ENCODE peak calls at places on chromosomes 3 and 15, in six cellular contexts. S, Q, N, B, W and C are unnamed samples.

GRCh38 chr3:128969993-128970740 is 23.7 kb downstream of the CFAP92 start:
- DNase-seq in S (peak; percentile 40), Q (peak; percentile 75), N (peak; percentile 54), B (peak; percentile 67), W (peak; percentile 37), C (peak; percentile 15)

GRCh38 chr3:197854596-197855343 is 63.7 kb downstream of the LRCH3 start:
- DNase-seq in S (peak; percentile 98), Q (peak; percentile 47), N (no peak), B (no peak), W (peak; percentile 32), C (peak; percentile 97)

GRCh38 chr15:99407716-99408115 is 156.4 kb downstream of the LRRC28 start:
- DNase-seq in S (no peak), Q (no peak), N (no peak), B (no peak), W (no peak), C (no peak)

GRCh38 chr15:91891788-91892187 is 38.3 kb downstream of the SLCO3A1 start:
- DNase-seq in S (no peak), Q (no peak), N (peak; percentile 14), B (peak; percentile 60), W (no peak), C (no peak)

GRCh38 chr3:156892701-156893100 is 66.5 kb downstream of the LEKR1 start:
- DNase-seq in S (peak; percentile 15), Q (no peak), N (no peak), B (no peak), W (no peak), C (no peak)

GRCh38 chr3:17782751-17783150 is 40.3 kb upstream of the TBC1D5 start:
- DNase-seq in S (no peak), Q (no peak), N (no peak), B (no peak), W (no peak), C (no peak)

GRCh38 chr15:33581032-33581431 is 270.3 kb downstream of the RYR3 start:
- DNase-seq in S (peak; percentile 74), Q (no peak), N (no peak), B (no peak), W (peak; percentile 9), C (peak; percentile 80)

GRCh38 chr3:183515968-183516851 is 39.3 kb downstream of the KLHL6 start:
- DNase-seq in S (no peak), Q (peak; percentile 32), N (no peak), B (no peak), W (no peak), C (no peak)

GRCh38 chr15:68113273-68113672 is 59.2 kb downstream of the PIAS1 start:
- DNase-seq in S (peak; percentile 18), Q (no peak), N (no peak), B (no peak), W (no peak), C (no peak)

GRCh38 chr3:131716943-131717342 is 214.2 kb upstream of the MRPL3 start:
- DNase-seq in S (no peak), Q (no peak), N (no peak), B (no peak), W (no peak), C (no peak)

GRCh38 chr15:48221885-48222284 is 15.8 kb downstream of the SLC12A1 start:
- DNase-seq in S (peak; percentile 10), Q (no peak), N (no peak), B (no peak), W (no peak), C (peak; percentile 39)

GRCh38 chr3:181486496-181486895 is 225.2 kb upstream of the SOX2 start:
- DNase-seq in S (no peak), Q (no peak), N (no peak), B (no peak), W (no peak), C (no peak)

GRCh38 chr3:10317961-10318350 is 3.0 kb downstream of the SEC13 start:
- DNase-seq in S (no peak), Q (no peak), N (no peak), B (no peak), W (no peak), C (no peak)

GRCh38 chr3:165640970-165641369 is 196.3 kb downstream of the BCHE start:
- DNase-seq in S (no peak), Q (no peak), N (no peak), B (no peak), W (no peak), C (no peak)

GRCh38 chr3:194565597-194566190 is 67.5 kb downstream of the TMEM44 start:
- DNase-seq in S (peak; percentile 62), Q (no peak), N (no peak), B (no peak), W (no peak), C (peak; percentile 46)

GRCh38 chr15:55279746-55280351 is 9.8 kb downstream of the RAB27A start:
- DNase-seq in S (peak; percentile 89), Q (no peak), N (no peak), B (no peak), W (peak; percentile 66), C (peak; percentile 74)

DNA sequence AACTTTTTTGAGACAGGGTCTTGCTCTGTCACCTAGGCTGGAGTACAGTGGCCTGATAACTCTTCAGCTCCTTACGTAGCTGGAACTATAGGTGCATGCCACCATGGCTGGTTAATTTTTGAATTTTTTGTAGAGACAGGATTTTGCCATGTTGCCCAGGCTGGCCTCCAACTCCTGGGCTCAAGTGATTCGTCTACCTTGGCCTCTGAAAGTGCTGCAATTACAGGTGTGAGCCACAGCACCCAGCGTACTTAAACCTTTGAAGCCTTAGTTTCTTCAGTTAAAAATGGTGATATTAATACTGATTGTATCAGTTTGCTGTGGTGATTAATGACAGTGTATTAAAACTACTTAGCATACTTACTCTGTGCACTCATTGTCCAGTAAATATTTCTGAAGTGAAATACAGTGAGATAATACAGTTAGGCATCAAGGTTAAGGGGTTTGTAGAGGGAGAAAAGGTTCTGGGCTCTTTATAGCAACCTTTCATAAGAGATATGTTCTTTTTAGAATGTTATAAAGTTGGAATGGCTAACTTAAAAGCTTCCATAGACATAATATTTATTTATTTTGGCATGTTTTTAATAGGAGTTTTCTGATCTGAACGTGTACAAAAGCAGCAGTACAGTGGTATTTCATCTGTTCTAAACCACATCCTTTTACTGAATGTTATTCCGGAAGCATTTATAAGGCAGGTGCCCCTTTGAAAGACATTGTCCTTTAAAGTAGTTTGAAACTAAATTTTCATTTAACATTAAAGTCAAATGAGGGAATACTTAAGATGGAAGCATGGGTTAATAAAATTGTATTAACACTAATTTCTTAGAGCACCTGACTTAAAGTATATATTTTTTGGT is 23.6 kb downstream of the NCK1 start:
- DNase-seq in S (no peak), Q (no peak), N (no peak), B (no peak), W (no peak), C (no peak)
- H3K4me3 ChIP-seq in S (no peak overlapping the region), Q (no peak overlapping the region), N (no peak overlapping the region), B (no peak overlapping the region), W (no peak overlapping the region), C (no peak overlapping the region)

GRCh38 chr3:30605706-30606300 is 598 bp upstream of the TGFBR2 start:
- DNase-seq in S (no peak), Q (no peak), N (no peak), B (no peak), W (no peak), C (no peak)

GRCh38 chr3:30605005-30605404 is 1.4 kb upstream of the TGFBR2 start:
- DNase-seq in S (no peak), Q (no peak), N (no peak), B (no peak), W (no peak), C (no peak)

GRCh38 chr3:30602946-30603345 is 3.5 kb upstream of the TGFBR2 start:
- DNase-seq in S (no peak), Q (no peak), N (no peak), B (no peak), W (no peak), C (no peak)

GRCh38 chr3:30604566-30604965 is 1.8 kb upstream of the TGFBR2 start:
- DNase-seq in S (no peak), Q (no peak), N (no peak), B (no peak), W (no peak), C (no peak)

DNA sequence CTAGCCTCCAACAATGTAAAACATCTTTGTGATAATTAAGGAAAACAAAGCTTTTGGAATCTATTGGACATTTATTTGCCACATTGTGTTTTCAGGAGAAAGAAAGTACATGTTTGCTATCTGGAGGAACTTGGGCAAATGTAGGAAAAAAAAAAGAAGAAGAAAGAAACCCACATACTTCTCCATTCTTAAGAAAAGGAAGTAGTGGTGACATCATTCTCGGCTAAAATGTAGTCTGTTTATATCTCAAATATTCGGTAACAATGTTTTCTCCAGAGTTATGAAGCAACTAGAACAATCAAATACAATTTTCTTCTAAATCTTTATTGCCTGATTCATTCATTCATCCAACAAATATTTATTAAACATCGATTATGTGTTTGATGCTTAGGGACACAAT is 2.3 kb upstream of the TGFBR2 start:
- DNase-seq in S (no peak), Q (no peak), N (no peak), B (no peak), W (no peak), C (no peak)
- H3K4me3 ChIP-seq in S (no peak overlapping the region), Q (no peak overlapping the region), N (no peak overlapping the region), B (no peak overlapping the region), W (no peak overlapping the region), C (no peak overlapping the region)

GRCh38 chr15:95326689-95327525 is 1003.6 kb upstream of the NR2F2 start:
- DNase-seq in S (no peak), Q (peak; percentile 87), N (no peak), B (peak; percentile 68), W (no peak), C (no peak)

GRCh38 chr15:95329362-95329761 is 1001.1 kb upstream of the NR2F2 start:
- DNase-seq in S (no peak), Q (no peak), N (no peak), B (no peak), W (no peak), C (no peak)

GRCh38 chr15:95325763-95326688 is 1004.5 kb upstream of the NR2F2 start:
- DNase-seq in S (peak; percentile 74), Q (no peak), N (no peak), B (no peak), W (no peak), C (no peak)

GRCh38 chr15:95328559-95328958 is 1001.9 kb upstream of the NR2F2 start:
- DNase-seq in S (no peak), Q (no peak), N (no peak), B (no peak), W (no peak), C (no peak)

DNA sequence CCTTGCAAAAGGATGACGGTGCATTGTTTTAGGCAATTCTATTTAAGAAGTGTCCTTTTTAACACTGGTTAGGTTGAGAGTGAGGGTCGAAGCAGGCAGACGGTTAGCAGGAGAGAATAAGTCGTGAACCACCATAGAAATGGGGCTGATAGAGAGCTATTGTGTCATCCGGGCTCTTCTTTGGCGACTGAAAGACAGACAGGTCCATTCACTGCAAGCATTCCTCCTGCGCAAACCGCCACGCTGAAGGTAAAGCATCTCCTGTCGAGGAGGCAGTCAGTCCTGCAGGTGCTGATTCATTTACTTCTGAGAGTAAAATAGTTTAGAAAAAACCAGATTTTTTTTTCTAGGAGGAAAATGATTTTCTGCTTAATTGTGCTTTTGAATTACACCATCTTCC is 1002.8 kb upstream of the NR2F2 start:
- DNase-seq in S (no peak), Q (peak; percentile 30), N (no peak), B (no peak), W (no peak), C (no peak)
- H3K4me3 ChIP-seq in S (no peak overlapping the region), Q (no peak overlapping the region), N (no peak overlapping the region), B (peak overlapping the region; percentile 9), W (no peak overlapping the region), C (no peak overlapping the region)

DNA sequence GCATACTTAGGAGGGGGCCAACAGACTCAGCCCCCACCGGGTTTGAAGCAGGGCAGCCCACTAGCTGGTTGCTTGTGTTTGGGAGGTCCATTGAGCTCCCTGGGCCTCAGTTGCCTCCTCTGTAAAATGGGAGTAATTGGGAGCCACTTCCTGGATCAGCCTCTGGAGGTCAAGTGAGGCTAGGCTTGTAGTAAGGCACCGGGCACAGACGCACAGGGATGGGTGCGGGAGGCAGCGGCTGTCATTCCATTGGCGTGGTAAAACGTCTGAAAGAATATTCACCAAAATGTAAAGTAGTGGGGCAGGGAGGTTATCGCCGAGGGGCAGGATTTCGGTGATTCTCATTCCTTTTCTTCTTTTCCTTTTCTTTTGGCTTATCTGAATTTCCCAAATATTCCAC is 64.6 kb downstream of the TLE3 start:
- DNase-seq in S (no peak), Q (no peak), N (no peak), B (no peak), W (no peak), C (no peak)
- H3K4me3 ChIP-seq in S (no peak overlapping the region), Q (no peak overlapping the region), N (peak overlapping the region; percentile 5), B (no peak overlapping the region), W (no peak overlapping the region), C (no peak overlapping the region)